ENCODE peak calls at places on chromosomes 11 and 22, in four cellular contexts. Z is K562, L is H1, H is HepG2. F is an unnamed sample.

GRCh38 chr11:15490535-15490934 is 375.8 kb downstream of the INSC start:
- DNase-seq in Z (no peak), L (no peak), H (no peak), F (no peak)

GRCh38 chr11:75481602-75482309 is 44.0 kb downstream of the GDPD5 start:
- DNase-seq in Z (peak; percentile 37), L (no peak), H (no peak), F (no peak)

GRCh38 chr11:94786264-94787126 is 18.3 kb downstream of the AMOTL1 start:
- DNase-seq in Z (peak; percentile 33), L (no peak), H (peak; percentile 16), F (peak; percentile 51)

GRCh38 chr11:28770806-28771205 is 662.6 kb downstream of the METTL15 start:
- DNase-seq in Z (no peak), L (no peak), H (no peak), F (no peak)

GRCh38 chr11:121449626-121450025 is 2.5 kb upstream of the SORL1 start:
- DNase-seq in Z (no peak), L (no peak), H (no peak), F (no peak)

GRCh38 chr11:61874460-61874809 is 16.9 kb downstream of the FADS3 start:
- DNase-seq in Z (no peak), L (no peak), H (no peak), F (no peak)

GRCh38 chr11:119906376-119906775 is 177.4 kb upstream of the NECTIN1 start:
- DNase-seq in Z (no peak), L (no peak), H (no peak), F (no peak)

GRCh38 chr22:41471606-41472005 is 2.7 kb downstream of the ACO2 start:
- DNase-seq in Z (no peak), L (no peak), H (no peak), F (no peak)

GRCh38 chr22:32331236-32331917 is 26.3 kb upstream of the RFPL3 start:
- DNase-seq in Z (no peak), L (peak; percentile 19), H (no peak), F (no peak)

GRCh38 chr11:115919341-115920086 is 415.3 kb upstream of the CADM1 start:
- DNase-seq in Z (no peak), L (no peak), H (no peak), F (no peak)

GRCh38 chr11:100404907-100405306 is 282.2 kb upstream of the ARHGAP42 start:
- DNase-seq in Z (no peak), L (no peak), H (no peak), F (no peak)

GRCh38 chr11:134398079-134398444 is 14.0 kb downstream of the B3GAT1 start:
- DNase-seq in Z (no peak), L (no peak), H (no peak), F (no peak)

GRCh38 chr11:76787911-76788596 is 4.9 kb downstream of the TSKU start:
- DNase-seq in Z (peak; percentile 80), L (no peak), H (peak; percentile 75), F (no peak)
- TF ChIP-seq SP1 in Z (no peak), L (no peak), H (no peak), F (no peak)

DNA sequence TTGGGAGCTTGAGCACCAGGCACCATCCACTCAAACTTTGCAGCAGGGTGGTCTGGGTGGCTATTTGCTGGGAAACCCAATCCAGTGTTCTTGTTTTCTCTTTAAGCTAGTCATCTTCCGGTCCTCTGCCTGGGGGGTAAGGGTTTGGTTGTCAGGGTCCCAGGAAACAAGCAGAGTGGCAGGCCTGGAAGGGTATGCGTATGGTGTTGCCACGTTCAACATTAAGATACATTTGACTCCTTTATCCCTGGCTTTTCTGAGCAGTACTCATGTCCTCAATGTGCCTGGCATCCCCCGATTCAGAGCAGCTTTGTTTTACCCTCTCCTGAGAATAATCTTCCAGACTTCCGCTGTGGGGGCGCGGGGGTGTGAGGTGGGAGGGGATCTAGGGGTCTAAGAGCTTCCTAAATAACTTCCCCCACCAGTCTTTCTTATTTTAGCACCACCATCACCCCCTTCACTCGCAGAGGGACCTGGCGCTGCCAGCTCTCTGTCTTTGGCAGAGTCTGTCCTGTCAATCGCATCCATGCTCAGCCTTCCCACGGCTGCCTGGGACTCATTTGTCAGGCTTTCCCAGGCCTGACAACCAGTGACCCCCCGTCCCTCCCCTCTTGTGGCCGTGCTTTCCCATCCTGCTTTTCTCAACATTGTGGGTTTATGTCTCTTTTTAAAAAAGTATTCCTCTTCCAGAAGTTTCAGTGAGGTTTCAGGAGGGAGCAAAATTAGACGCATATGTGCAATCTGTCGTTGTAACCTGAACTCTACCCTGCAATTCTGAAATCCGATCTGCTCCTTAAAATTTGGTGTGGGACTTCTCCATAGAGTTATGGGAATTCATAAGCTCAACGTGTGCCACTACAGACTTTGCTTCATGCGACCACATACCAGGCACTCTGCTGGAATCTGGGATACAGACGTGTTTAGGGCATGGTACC is 27.0 kb upstream of the RBFOX2 start:
- DNase-seq in Z (no peak), L (no peak), H (no peak), F (no peak)
- TF ChIP-seq JUN in Z (no peak), L (no peak), H (no peak), F (no peak)

DNA sequence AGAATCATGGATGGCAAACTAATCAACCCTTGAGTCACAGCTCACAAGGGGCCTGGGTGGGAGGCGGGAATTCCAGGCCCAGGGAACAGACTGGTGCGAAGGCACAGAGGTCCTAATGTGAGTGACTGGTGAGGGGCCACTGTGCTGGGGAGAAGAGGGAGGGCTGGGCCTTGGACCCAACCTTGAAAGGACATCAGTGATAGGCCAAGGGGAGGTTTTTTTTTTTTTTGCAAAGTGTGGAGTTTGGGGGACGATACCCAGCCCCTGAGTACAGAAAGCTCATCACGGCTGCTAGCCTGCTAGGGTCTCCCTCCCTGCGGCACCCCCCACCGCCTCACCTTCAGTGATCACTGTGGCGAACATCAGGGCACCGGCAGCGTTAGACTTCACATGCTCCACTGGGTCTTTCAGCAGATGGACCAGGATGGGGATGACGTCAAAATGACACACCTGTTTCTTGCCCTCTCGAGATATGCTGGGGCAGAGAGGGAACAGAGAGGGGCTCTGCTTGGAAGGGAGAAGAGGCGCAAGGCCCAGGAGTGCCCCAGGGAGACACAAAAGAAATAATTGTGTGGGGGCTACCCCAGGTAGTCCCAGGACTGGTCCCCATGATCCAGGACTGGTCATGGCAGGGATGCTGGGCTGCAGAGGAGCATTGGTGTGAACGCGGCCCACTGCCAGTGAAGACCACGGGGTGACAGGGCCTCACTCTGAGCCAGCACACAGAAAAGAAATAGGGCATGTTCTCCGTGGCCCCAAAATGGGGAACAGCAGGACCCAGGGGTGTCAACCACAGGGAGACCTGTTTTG is 8.6 kb upstream of the GNAZ start:
- DNase-seq in Z (no peak), L (no peak), H (no peak), F (peak; percentile 5)
- TF ChIP-seq SP1 in Z (no peak), L (no peak), H (no peak), F (no peak)

DNA sequence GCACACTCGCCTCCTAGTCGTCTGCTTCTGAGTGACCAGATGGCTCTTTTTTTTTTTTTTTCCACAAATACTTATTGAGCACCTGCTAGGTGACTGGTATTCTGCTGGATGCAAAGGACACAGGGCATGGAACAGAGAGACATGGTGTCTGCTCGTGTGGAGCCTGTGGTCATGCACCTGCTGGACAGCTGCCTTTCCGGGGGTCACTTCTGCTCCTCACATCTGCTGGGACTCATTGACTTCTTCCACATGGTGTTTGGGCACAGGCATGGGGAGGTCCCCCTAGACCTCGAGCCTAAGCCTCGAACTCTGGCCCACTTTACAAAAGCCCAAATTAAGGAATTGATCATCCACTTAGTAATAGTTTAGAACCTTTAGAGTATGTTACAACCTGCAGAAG is 39.5 kb upstream of the EMID1 start:
- DNase-seq in Z (no peak), L (no peak), H (no peak), F (no peak)
- TF ChIP-seq JUN in Z (no peak), L (no peak), H (no peak), F (no peak)

GRCh38 chr11:71500601-71501021 is 26.5 kb upstream of the KRTAP5-7 start:
- DNase-seq in Z (no peak), L (no peak), H (no peak), F (no peak)
- TF ChIP-seq SP1 in Z (no peak), L (no peak), H (no peak), F (no peak)

F was measured in WTC11.